ENCODE peak calls at places on chromosomes 2 and 18, in six cellular contexts. A is sciatic nerve, I is GM23338, U is OCI-LY7, H is astrocyte, Z is pons. J is an unnamed sample.

GRCh38 chr2:166593403-166593802 is 99.4 kb upstream of the SCN7A start:
- DNase-seq in A (no peak), I (no peak), U (no peak), H (peak; percentile 94), Z (no peak), J (no peak)

GRCh38 chr2:74822771-74823283 is 11.1 kb upstream of the HK2 start:
- DNase-seq in A (no peak), I (no peak), U (no peak), H (no peak), Z (peak; percentile 59), J (no peak)

GRCh38 chr2:9008951-9009664 is 5.6 kb upstream of the MBOAT2 start:
- DNase-seq in A (no peak), I (no peak), U (no peak), H (no peak), Z (peak; percentile 66), J (no peak)

GRCh38 chr2:200253631-200254030 is 52.9 kb upstream of the SPATS2L start:
- DNase-seq in A (no peak), I (no peak), U (no peak), H (peak; percentile 11), Z (no peak), J (no peak)

GRCh38 chr18:55228191-55228590 is 268.9 kb upstream of the CCDC68 start:
- DNase-seq in A (no peak), I (peak; percentile 47), U (no peak), H (peak; percentile 82), Z (no peak), J (no peak)

GRCh38 chr2:205193121-205193520 is 489.2 kb upstream of the NRP2 start:
- DNase-seq in A (no peak), I (no peak), U (no peak), H (no peak), Z (no peak), J (no peak)

GRCh38 chr2:120892967-120893667 is 157.4 kb downstream of the GLI2 start:
- DNase-seq in A (no peak), I (no peak), U (no peak), H (peak; percentile 71), Z (peak; percentile 24), J (no peak)

GRCh38 chr2:105712981-105713596 is 31.6 kb upstream of the NCK2 start:
- DNase-seq in A (no peak), I (no peak), U (no peak), H (peak; percentile 58), Z (peak; percentile 76), J (no peak)

GRCh38 chr2:215951558-215951957 is 61.8 kb downstream of the MREG start:
- DNase-seq in A (no peak), I (no peak), U (no peak), H (no peak), Z (no peak), J (no peak)

J was measured in progenitor cell of endocrine pancreas.